ENCODE peak calls at places on chromosomes 16 and 17, in seven cellular contexts. One of them, this sample, is unnamed.

GRCh38 chr17:51372345-51373004 is 112.1 kb downstream of the UTP18 start:
- DNase-seq in SK-N-SH: no peak
- DNase-seq in HCT116: peak
- DNase-seq in NT2/D1: peak
- DNase-seq in K562: peak
- DNase-seq in GM12878: peak
- DNase-seq in H1: no peak
- DNase-seq in this sample: peak

GRCh38 chr16:4689864-4690704 is 3.3 kb upstream of the NUDT16L1 start:
- DNase-seq in HCT116: no peak
- DNase-seq in H1: no peak
- DNase-seq in K562: no peak
- DNase-seq in GM12878: no peak
- DNase-seq in NT2/D1: no peak
- DNase-seq in SK-N-SH: peak
- DNase-seq in this sample: no peak

GRCh38 chr17:5773942-5774341 is 189.6 kb upstream of the NLRP1 start:
- DNase-seq in H1: no peak
- DNase-seq in NT2/D1: no peak
- DNase-seq in K562: no peak
- DNase-seq in SK-N-SH: no peak
- DNase-seq in HCT116: no peak
- DNase-seq in GM12878: no peak
- DNase-seq in this sample: no peak

GRCh38 chr17:74467221-74467951 is 952 bp downstream of the CD300A start:
- DNase-seq in K562: no peak
- DNase-seq in NT2/D1: no peak
- DNase-seq in H1: no peak
- DNase-seq in SK-N-SH: no peak
- DNase-seq in GM12878: peak
- DNase-seq in HCT116: no peak
- DNase-seq in this sample: no peak

GRCh38 chr17:42653179-42654124 is 5.6 kb upstream of the TUBG2 start:
- DNase-seq in HCT116: no peak
- DNase-seq in NT2/D1: no peak
- DNase-seq in K562: peak
- DNase-seq in GM12878: no peak
- DNase-seq in H1: no peak
- DNase-seq in SK-N-SH: peak
- DNase-seq in this sample: no peak

GRCh38 chr16:55078699-55079415 is 148.2 kb downstream of the IRX5 start:
- DNase-seq in NT2/D1: no peak
- DNase-seq in H1: no peak
- DNase-seq in SK-N-SH: no peak
- DNase-seq in HCT116: no peak
- DNase-seq in K562: no peak
- DNase-seq in GM12878: no peak
- DNase-seq in this sample: no peak

GRCh38 chr16:68378436-68379415 is 67.9 kb downstream of the PRMT7 start:
- DNase-seq in GM12878: no peak
- DNase-seq in H1: no peak
- DNase-seq in SK-N-SH: no peak
- DNase-seq in NT2/D1: no peak
- DNase-seq in HCT116: no peak
- DNase-seq in K562: peak
- DNase-seq in this sample: no peak

GRCh38 chr16:5323284-5323683 is 225.7 kb upstream of the EEF2KMT start:
- DNase-seq in H1: peak
- DNase-seq in GM12878: no peak
- DNase-seq in SK-N-SH: no peak
- DNase-seq in HCT116: no peak
- DNase-seq in NT2/D1: peak
- DNase-seq in K562: no peak
- DNase-seq in this sample: no peak

GRCh38 chr17:27282054-27282501 is 11.8 kb upstream of the WSB1 start:
- DNase-seq in HCT116: no peak
- DNase-seq in K562: no peak
- DNase-seq in GM12878: peak
- DNase-seq in H1: no peak
- DNase-seq in NT2/D1: no peak
- DNase-seq in SK-N-SH: no peak
- DNase-seq in this sample: no peak

GRCh38 chr17:15966879-15967248 is 21.9 kb downstream of the ADORA2B start:
- DNase-seq in NT2/D1: no peak
- DNase-seq in SK-N-SH: no peak
- DNase-seq in GM12878: no peak
- DNase-seq in H1: no peak
- DNase-seq in K562: no peak
- DNase-seq in HCT116: no peak
- DNase-seq in this sample: peak

GRCh38 chr16:10647721-10648296 is 46.9 kb downstream of the TEKT5 start:
- DNase-seq in GM12878: no peak
- DNase-seq in HCT116: no peak
- DNase-seq in K562: no peak
- DNase-seq in H1: no peak
- DNase-seq in NT2/D1: no peak
- DNase-seq in SK-N-SH: no peak
- DNase-seq in this sample: peak

GRCh38 chr17:77733576-77734296 is 224.8 kb upstream of the TNRC6C start:
- DNase-seq in NT2/D1: no peak
- DNase-seq in K562: no peak
- DNase-seq in HCT116: no peak
- DNase-seq in H1: no peak
- DNase-seq in GM12878: no peak
- DNase-seq in SK-N-SH: no peak
- DNase-seq in this sample: no peak

GRCh38 chr16:37511-37910 is 15.9 kb downstream of the POLR3K start:
- DNase-seq in H1: no peak
- DNase-seq in GM12878: no peak
- DNase-seq in K562: no peak
- DNase-seq in NT2/D1: no peak
- DNase-seq in HCT116: no peak
- DNase-seq in SK-N-SH: no peak
- DNase-seq in this sample: no peak

GRCh38 chr16:73012341-73012740 is 35.6 kb downstream of the ZFHX3 start:
- DNase-seq in H1: no peak
- DNase-seq in NT2/D1: no peak
- DNase-seq in K562: no peak
- DNase-seq in SK-N-SH: no peak
- DNase-seq in GM12878: no peak
- DNase-seq in HCT116: no peak
- DNase-seq in this sample: no peak

GRCh38 chr17:77459018-77459755 is 318.4 kb downstream of the SEC14L1 start:
- DNase-seq in K562: no peak
- DNase-seq in NT2/D1: no peak
- DNase-seq in H1: no peak
- DNase-seq in SK-N-SH: no peak
- DNase-seq in GM12878: no peak
- DNase-seq in HCT116: no peak
- DNase-seq in this sample: no peak

DNA sequence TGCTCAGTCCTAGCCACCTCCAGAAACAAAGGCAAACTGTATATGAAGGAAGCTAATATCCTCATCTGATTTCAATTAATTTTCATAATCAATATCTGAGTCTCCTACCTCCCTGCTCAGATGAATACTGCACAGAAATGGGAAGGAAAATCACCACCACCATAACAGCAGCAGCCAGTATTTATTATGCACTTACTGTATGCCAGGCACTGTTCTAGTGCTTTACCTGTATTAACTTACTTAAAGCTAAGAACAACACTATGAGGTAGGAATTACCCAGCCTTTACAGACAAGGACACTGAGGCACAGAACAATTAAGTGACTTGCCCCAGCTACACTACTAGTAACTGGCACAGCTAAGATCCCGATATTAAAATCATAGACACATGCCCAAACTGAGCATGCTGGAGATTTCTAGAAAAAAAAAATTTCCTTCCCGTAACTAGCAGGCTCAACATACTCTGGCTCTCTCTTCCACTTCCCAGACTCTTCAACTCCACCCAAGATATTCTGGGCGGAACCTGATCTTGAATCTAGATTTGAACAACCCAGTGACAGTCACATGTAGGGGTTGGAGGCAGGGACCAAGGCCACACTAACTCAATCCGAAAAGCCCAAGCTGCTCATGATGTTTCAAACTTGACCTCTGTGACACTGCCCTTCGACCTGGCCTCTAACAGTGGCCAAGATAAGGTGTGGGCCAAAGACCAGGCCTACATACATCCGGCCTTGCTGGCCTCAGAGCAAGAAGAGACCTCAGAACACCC is 3.9 kb downstream of the TRIM25 start:
- DNase-seq in H1: no peak
- DNase-seq in GM12878: no peak
- DNase-seq in SK-N-SH: no peak
- DNase-seq in HCT116: no peak
- DNase-seq in K562: peak
- DNase-seq in NT2/D1: no peak
- DNase-seq in this sample: peak
- TF ChIP-seq YY1 in H1: no peak
- TF ChIP-seq YY1 in GM12878: no peak
- TF ChIP-seq YY1 in SK-N-SH: no peak
- TF ChIP-seq YY1 in HCT116: no peak
- TF ChIP-seq YY1 in K562: no peak
- TF ChIP-seq YY1 in NT2/D1: no peak
- TF ChIP-seq YY1 in this sample: no peak

GRCh38 chr16:15457958-15458357 is 23.6 kb downstream of the BMERB1 start:
- DNase-seq in K562: no peak
- DNase-seq in HCT116: no peak
- DNase-seq in SK-N-SH: no peak
- DNase-seq in H1: no peak
- DNase-seq in GM12878: no peak
- DNase-seq in NT2/D1: no peak
- DNase-seq in this sample: no peak

GRCh38 chr16:15460601-15461000 is 26.2 kb downstream of the BMERB1 start:
- DNase-seq in H1: no peak
- DNase-seq in K562: no peak
- DNase-seq in NT2/D1: no peak
- DNase-seq in HCT116: no peak
- DNase-seq in GM12878: no peak
- DNase-seq in SK-N-SH: no peak
- DNase-seq in this sample: no peak

GRCh38 chr16:15464401-15465186 is 30.2 kb downstream of the BMERB1 start:
- DNase-seq in K562: no peak
- DNase-seq in H1: no peak
- DNase-seq in NT2/D1: no peak
- DNase-seq in GM12878: no peak
- DNase-seq in HCT116: no peak
- DNase-seq in SK-N-SH: no peak
- DNase-seq in this sample: no peak

GRCh38 chr16:15457390-15457789 is 23.0 kb downstream of the BMERB1 start:
- DNase-seq in H1: no peak
- DNase-seq in HCT116: no peak
- DNase-seq in K562: no peak
- DNase-seq in GM12878: no peak
- DNase-seq in SK-N-SH: no peak
- DNase-seq in NT2/D1: no peak
- DNase-seq in this sample: no peak

DNA sequence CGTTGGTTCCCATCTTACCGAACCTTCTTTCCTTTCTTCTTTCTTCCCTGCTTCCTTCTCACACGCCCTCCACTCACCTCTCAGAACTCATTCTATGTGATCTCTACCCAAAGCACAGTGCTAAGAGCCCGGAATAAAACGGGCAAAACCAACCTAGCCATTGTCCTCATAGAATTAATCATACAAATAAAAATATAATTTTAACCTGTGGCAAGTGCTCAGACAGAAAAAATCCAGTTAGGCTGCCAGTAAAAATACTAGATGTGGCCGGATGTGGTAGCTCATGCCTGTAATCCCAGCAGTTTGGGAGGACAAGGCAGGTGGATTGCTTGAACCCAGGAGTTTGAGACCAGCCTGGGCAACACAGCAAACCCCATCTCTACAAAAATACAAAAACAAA is 27.0 kb downstream of the BMERB1 start:
- DNase-seq in NT2/D1: no peak
- DNase-seq in HCT116: no peak
- DNase-seq in SK-N-SH: no peak
- DNase-seq in K562: no peak
- DNase-seq in H1: no peak
- DNase-seq in GM12878: no peak
- DNase-seq in this sample: no peak
- TF ChIP-seq YY1 in NT2/D1: no peak
- TF ChIP-seq YY1 in HCT116: no peak
- TF ChIP-seq YY1 in SK-N-SH: no peak
- TF ChIP-seq YY1 in K562: no peak
- TF ChIP-seq YY1 in H1: no peak
- TF ChIP-seq YY1 in GM12878: no peak
- TF ChIP-seq YY1 in this sample: no peak

DNA sequence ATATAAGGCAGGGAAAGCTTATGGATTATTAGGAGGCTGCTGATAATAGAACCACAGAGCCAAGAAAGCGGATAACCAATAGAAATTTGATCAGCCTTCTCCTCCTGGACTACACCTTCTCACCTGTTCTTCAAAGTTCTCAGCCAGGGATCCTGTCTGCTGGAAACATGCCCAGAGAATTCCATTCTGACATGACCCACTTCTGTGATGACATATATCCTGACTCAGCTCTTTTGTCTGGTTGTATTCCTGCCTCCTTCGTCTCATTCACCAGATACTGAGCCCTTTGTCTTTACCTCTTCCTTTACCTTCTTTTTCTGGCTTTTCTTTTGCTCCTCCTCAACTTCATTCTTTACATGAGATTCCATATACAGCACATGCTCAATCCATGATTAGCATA is 576.1 kb downstream of the CDH11 start:
- DNase-seq in H1: no peak
- DNase-seq in K562: no peak
- DNase-seq in HCT116: no peak
- DNase-seq in SK-N-SH: no peak
- DNase-seq in NT2/D1: no peak
- DNase-seq in GM12878: no peak
- DNase-seq in this sample: no peak
- TF ChIP-seq YY1 in H1: no peak
- TF ChIP-seq YY1 in K562: no peak
- TF ChIP-seq YY1 in HCT116: no peak
- TF ChIP-seq YY1 in SK-N-SH: no peak
- TF ChIP-seq YY1 in NT2/D1: no peak
- TF ChIP-seq YY1 in GM12878: no peak
- TF ChIP-seq YY1 in this sample: no peak

DNA sequence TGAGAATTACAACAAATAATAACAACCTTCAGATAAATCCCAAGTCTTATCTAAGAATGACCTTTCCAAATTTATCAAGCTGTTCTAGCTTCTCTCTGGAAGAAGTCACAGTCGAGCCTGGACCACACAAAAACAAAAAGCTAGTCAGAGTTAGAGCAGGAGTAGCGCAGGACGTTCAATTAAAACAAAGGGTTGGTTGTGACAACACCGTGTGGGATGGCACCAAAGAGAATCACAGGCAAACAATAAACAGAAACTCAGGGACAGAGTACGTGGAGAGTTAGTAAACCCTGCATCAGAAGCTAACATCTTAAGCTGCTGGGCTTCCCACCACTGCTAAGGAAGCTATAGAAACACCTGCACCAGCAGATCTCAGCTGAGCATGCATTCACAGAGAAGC is 23.8 kb downstream of the ARHGAP17 start:
- DNase-seq in H1: no peak
- DNase-seq in NT2/D1: no peak
- DNase-seq in GM12878: no peak
- DNase-seq in K562: no peak
- DNase-seq in HCT116: no peak
- DNase-seq in SK-N-SH: no peak
- DNase-seq in this sample: peak
- TF ChIP-seq YY1 in H1: no peak
- TF ChIP-seq YY1 in NT2/D1: no peak
- TF ChIP-seq YY1 in GM12878: no peak
- TF ChIP-seq YY1 in K562: no peak
- TF ChIP-seq YY1 in HCT116: no peak
- TF ChIP-seq YY1 in SK-N-SH: no peak
- TF ChIP-seq YY1 in this sample: no peak

This sample was measured in HepG2.